ENCODE peak calls at places on chromosomes 2 and 18, in seven cellular contexts. Y is HCT116, J is SK-N-SH, H is HepG2, Z is H1, F is K562, G is GM12878. X is an unnamed sample.

GRCh38 chr2:224843141-224843540 is 127.0 kb upstream of the CCDC195 start:
- DNase-seq in F (no peak), G (no peak), Z (no peak), J (no peak), Y (no peak), H (no peak), X (no peak)

GRCh38 chr2:65661980-65662653 is 229.7 kb upstream of the SPRED2 start:
- DNase-seq in F (no peak), Z (no peak), J (no peak), H (no peak), Y (no peak), G (no peak), X (no peak)

GRCh38 chr2:27442282-27442980 is at the start of gene KRTCAP3:
- DNase-seq in H (no peak), J (peak), F (peak), Y (peak), Z (peak), G (no peak), X (no peak)

GRCh38 chr2:31333527-31334183 is 80.9 kb downstream of the XDH start:
- DNase-seq in J (peak), F (peak), H (peak), G (peak), Y (peak), Z (peak), X (peak)

GRCh38 chr2:64866797-64867196 is 122.4 kb upstream of the SLC1A4 start:
- DNase-seq in G (no peak), Z (no peak), J (no peak), Y (no peak), F (no peak), H (no peak), X (no peak)

GRCh38 chr2:230503798-230504197 is 87.8 kb downstream of the SP100 start:
- DNase-seq in F (no peak), J (no peak), Z (no peak), G (no peak), Y (no peak), H (no peak), X (no peak)

GRCh38 chr18:76685860-76686259 is 136.5 kb upstream of the ZNF236 start:
- DNase-seq in H (no peak), J (no peak), F (no peak), G (no peak), Z (no peak), Y (no peak), X (no peak)

GRCh38 chr2:25673170-25674002 is at the start of gene DTNB:
- DNase-seq in F (peak), J (peak), G (no peak), Y (no peak), H (peak), Z (no peak), X (peak)

GRCh38 chr18:32195881-32196815 is 6.3 kb downstream of the MEP1B start:
- DNase-seq in H (no peak), Y (no peak), J (no peak), F (no peak), G (no peak), Z (no peak), X (no peak)

GRCh38 chr18:12007063-12007462 is 25.8 kb downstream of the IMPA2 start:
- DNase-seq in G (no peak), J (no peak), F (no peak), H (no peak), Y (no peak), Z (no peak), X (no peak)

GRCh38 chr2:171404258-171404657 is 29.5 kb downstream of the METTL8 start:
- DNase-seq in F (no peak), J (no peak), H (peak), Z (no peak), G (no peak), Y (peak), X (no peak)

GRCh38 chr18:10524507-10525425 is 1.1 kb upstream of the NAPG start:
- DNase-seq in F (no peak), G (no peak), Y (no peak), J (no peak), H (peak), Z (no peak), X (no peak)

GRCh38 chr2:19898592-19899329 is 3.0 kb downstream of the TTC32 start:
- DNase-seq in Z (no peak), F (peak), Y (no peak), H (no peak), G (no peak), J (peak), X (no peak)

GRCh38 chr2:181393472-181393871 is 63.7 kb upstream of the ITGA4 start:
- DNase-seq in Y (peak), F (no peak), J (peak), G (no peak), H (peak), Z (no peak), X (no peak)

GRCh38 chr2:151472966-151473365 is 63.3 kb downstream of the RIF1 start:
- DNase-seq in Z (no peak), F (no peak), H (no peak), G (no peak), J (no peak), Y (no peak), X (no peak)

GRCh38 chr18:48679236-48679635 is 140.4 kb downstream of the CTIF start:
- DNase-seq in F (no peak), H (no peak), G (no peak), J (no peak), Z (no peak), Y (no peak), X (no peak)

GRCh38 chr2:60882971-60883753 is 1.8 kb downstream of the REL start:
- DNase-seq in H (no peak), Y (no peak), F (no peak), J (peak), G (peak), Z (no peak), X (no peak)

GRCh38 chr2:169480079-169480465 is 778 bp downstream of the BBS5 start:
- DNase-seq in J (no peak), Y (no peak), Z (no peak), F (no peak), H (no peak), G (no peak), X (no peak)

GRCh38 chr2:57842531-57842930 is 204.1 kb upstream of the VRK2 start:
- DNase-seq in Z (no peak), F (no peak), H (no peak), G (no peak), Y (no peak), J (no peak), X (no peak)

GRCh38 chr2:200471928-200472645 is 37.8 kb downstream of the KCTD18 start:
- DNase-seq in G (no peak), Z (no peak), Y (no peak), H (no peak), J (no peak), F (no peak), X (no peak)

GRCh38 chr2:55109219-55109891 is 59.1 kb upstream of the RTN4 start:
- DNase-seq in F (no peak), Z (no peak), G (no peak), Y (no peak), H (peak), J (no peak), X (no peak)

GRCh38 chr2:8533923-8534322 is 147.9 kb upstream of the ID2 start:
- DNase-seq in G (no peak), H (no peak), F (no peak), J (no peak), Z (no peak), Y (no peak), X (no peak)

GRCh38 chr18:79681484-79682387 is 2.1 kb downstream of the CTDP1 start:
- DNase-seq in Y (no peak), G (no peak), J (no peak), H (no peak), Z (no peak), F (no peak), X (no peak)

GRCh38 chr18:6606411-6607085 is 123.0 kb upstream of the ARHGAP28 start:
- DNase-seq in Z (no peak), F (no peak), H (no peak), Y (no peak), J (no peak), G (no peak), X (no peak)

GRCh38 chr2:112480540-112481049 is 1.4 kb upstream of the TTL start:
- DNase-seq in Z (no peak), Y (no peak), F (peak), H (peak), J (peak), G (no peak), X (peak)

GRCh38 chr2:218267259-218267658 is 2.7 kb downstream of the AAMP start:
- DNase-seq in J (no peak), H (no peak), Z (no peak), F (no peak), Y (no peak), G (no peak), X (no peak)
- TF ChIP-seq JUND in J (no peak), H (no peak), Z (no peak), F (no peak), Y (no peak), G (no peak), X (no peak)

DNA sequence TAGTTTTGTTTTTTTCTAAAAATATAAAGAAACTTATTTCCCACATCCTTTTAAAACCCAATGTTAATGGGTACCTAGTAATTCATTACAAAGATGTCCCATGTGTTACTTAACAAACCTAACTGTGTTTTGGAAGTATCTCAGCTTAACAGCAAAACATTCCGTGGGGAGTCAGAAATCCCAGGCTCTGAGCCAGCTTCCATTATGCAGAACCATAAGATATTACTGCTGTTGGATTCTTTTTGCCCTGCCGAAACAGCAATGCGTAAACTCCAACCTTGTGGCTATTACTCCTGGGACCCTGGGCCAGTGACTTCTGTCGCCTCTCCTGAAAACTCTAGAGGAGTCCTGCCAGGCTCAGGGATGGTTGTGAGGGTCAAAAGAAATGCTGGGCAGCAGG is 174.1 kb downstream of the UXS1 start:
- DNase-seq in G (no peak), H (no peak), F (no peak), Y (no peak), J (no peak), Z (no peak), X (no peak)
- TF ChIP-seq JUND in G (no peak), H (no peak), F (no peak), Y (no peak), J (no peak), Z (no peak), X (no peak)

GRCh38 chr2:119590873-119591272 is 46.6 kb downstream of the CFAP221 start:
- DNase-seq in J (peak), G (no peak), F (no peak), Y (no peak), H (no peak), Z (no peak), X (no peak)

GRCh38 chr2:119592436-119592835 is 48.2 kb downstream of the CFAP221 start:
- DNase-seq in J (no peak), Z (no peak), F (no peak), G (no peak), H (no peak), Y (no peak), X (peak)

GRCh38 chr2:119598576-119598975 is 54.3 kb downstream of the CFAP221 start:
- DNase-seq in Z (no peak), Y (no peak), G (no peak), J (peak), H (no peak), F (no peak), X (no peak)

GRCh38 chr2:119591523-119591922 is 47.3 kb downstream of the CFAP221 start:
- DNase-seq in Z (no peak), G (no peak), H (no peak), Y (no peak), F (no peak), J (no peak), X (no peak)

GRCh38 chr2:119596638-119597037 is 52.4 kb downstream of the CFAP221 start:
- DNase-seq in G (no peak), J (peak), Z (no peak), Y (no peak), F (no peak), H (no peak), X (no peak)
- TF ChIP-seq JUND in G (no peak), J (no peak), Z (no peak), Y (no peak), F (no peak), H (no peak), X (no peak)

DNA sequence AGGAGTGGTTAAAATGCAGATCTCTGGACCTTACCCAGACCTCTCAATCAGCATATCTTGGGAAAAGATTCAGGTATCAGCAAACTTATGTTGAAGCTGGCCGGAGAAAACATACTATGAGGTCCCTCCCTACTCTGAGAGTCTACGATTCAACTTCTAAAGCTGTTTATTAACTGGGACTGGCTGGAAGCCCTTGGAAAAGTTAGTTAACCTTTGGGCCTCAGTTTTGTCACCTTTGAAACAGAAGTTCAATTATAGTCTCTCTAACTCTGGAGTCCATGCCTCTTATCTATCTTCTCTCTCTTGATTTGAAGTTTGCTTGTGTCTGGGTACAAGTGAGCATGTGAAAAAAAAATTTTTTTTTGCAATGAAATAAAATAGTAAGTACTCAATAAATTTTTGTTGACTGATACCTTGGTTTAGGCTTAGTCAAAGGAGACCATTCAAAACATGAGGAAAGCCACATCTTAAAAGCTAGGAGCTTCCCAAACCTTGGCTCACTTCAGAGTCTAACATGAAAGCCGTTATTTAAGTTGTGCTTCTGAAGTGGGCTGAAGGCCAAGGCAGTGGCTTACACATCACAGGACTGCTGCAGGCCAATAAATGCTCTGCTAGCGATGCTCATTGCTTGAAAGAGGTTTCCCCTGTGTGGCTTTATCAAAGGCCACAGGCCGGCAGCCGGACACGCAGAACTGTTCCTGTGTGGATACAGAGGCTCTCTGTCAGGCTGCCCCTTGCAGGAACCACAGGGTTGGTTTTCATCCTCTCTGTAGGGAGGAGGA is 110.6 kb upstream of the FAM136A start:
- DNase-seq in J (no peak), Y (no peak), Z (no peak), H (no peak), G (no peak), F (no peak), X (no peak)
- TF ChIP-seq JUND in J (no peak), Y (no peak), Z (no peak), H (no peak), G (no peak), F (no peak), X (no peak)

GRCh38 chr18:3722662-3723433 is 272.9 kb downstream of the TGIF1 start:
- DNase-seq in G (no peak), J (no peak), Z (no peak), H (peak), Y (no peak), F (no peak), X (no peak)

GRCh38 chr18:3717626-3718025 is 267.7 kb downstream of the TGIF1 start:
- DNase-seq in Y (no peak), J (no peak), H (no peak), F (no peak), G (no peak), Z (no peak), X (no peak)

GRCh38 chr18:3721771-3722661 is 272.0 kb downstream of the TGIF1 start:
- DNase-seq in F (no peak), Y (no peak), Z (no peak), G (no peak), J (no peak), H (no peak), X (no peak)

GRCh38 chr18:3723554-3723953 is 273.6 kb downstream of the TGIF1 start:
- DNase-seq in G (no peak), Y (no peak), F (peak), Z (no peak), J (no peak), H (no peak), X (no peak)

DNA sequence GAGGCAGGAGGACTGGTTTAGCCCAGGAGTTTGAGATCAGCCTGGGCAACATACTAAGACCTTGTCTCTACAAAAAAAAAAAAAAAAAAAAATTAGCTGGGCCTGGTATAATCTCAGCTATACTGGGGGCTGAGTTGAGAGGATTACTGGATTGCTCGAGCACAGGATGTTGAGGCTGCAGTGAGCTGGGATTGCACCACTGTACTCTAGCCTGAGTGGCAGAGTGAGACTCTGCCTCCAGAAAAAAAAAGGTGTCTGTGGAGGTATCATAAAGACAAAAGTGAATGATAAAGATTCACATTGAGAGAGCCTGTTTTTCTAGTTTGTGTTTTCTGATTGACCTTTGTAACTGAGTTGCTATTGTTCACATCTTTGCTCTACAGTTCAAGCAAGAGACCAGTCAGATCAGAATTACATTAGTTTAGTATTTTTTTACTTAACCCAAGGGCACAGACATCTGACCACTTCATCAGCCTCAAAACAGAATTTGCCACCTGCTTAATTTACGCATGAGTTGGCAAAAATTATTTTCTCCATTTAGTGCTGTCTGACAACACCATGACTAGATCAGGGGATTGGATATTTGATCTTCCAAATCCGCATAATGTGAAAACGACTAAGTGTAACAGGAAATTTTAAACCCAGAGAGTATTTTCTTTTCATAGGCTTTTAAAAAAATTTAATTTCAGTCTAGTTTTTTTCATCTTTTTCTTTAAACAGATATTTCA is 271.0 kb downstream of the TGIF1 start:
- DNase-seq in G (no peak), Y (no peak), Z (no peak), H (no peak), F (no peak), J (no peak), X (no peak)
- TF ChIP-seq JUND in G (no peak), Y (no peak), Z (no peak), H (no peak), F (no peak), J (no peak), X (no peak)